ENCODE peak calls at places on chromosome 12, in five cellular contexts. B, E, N, T and F are unnamed samples.

GRCh38 chr12:12425616-12426015 is 68.7 kb downstream of the BORCS5 start:
- DNase-seq in N (no peak), B (no peak), E (no peak), T (no peak), F (no peak)

GRCh38 chr12:116336542-116337065 is 59.1 kb upstream of the MED13L start:
- DNase-seq in B (no peak), E (no peak), N (no peak), T (no peak), F (no peak)

GRCh38 chr12:57899010-57899662 is 42.2 kb upstream of the ATP23 start:
- DNase-seq in B (peak), T (no peak), N (peak), E (no peak), F (no peak)

GRCh38 chr12:80269953-80270552 is 170.7 kb downstream of the OTOGL start:
- DNase-seq in N (no peak), E (peak), B (peak), T (no peak), F (no peak)

GRCh38 chr12:113149361-113150150 is at the start of gene CFAP73:
- DNase-seq in B (peak), E (peak), T (peak), N (no peak), F (peak)

GRCh38 chr12:6201199-6201608 is 1.0 kb downstream of the CD9 start:
- DNase-seq in N (peak), T (no peak), B (peak), E (peak), F (no peak)

GRCh38 chr12:108814462-108815211 is 42.7 kb downstream of the SSH1 start:
- DNase-seq in N (no peak), B (no peak), T (no peak), E (no peak), F (no peak)

GRCh38 chr12:122102331-122102730 is 23.8 kb downstream of the MLXIP start:
- DNase-seq in N (no peak), E (no peak), T (no peak), B (no peak), F (no peak)

GRCh38 chr12:119631930-119632678 is 35.8 kb upstream of the PRKAB1 start:
- DNase-seq in E (no peak), B (peak), T (no peak), N (no peak), F (no peak)

GRCh38 chr12:108833757-108834472 is 23.5 kb downstream of the SSH1 start:
- DNase-seq in E (no peak), N (peak), T (no peak), B (no peak), F (no peak)

GRCh38 chr12:122423258-122424165 is 1.0 kb upstream of the CLIP1 start:
- DNase-seq in E (no peak), T (peak), N (no peak), B (no peak), F (peak)

GRCh38 chr12:47867496-47867941 is 37.3 kb downstream of the VDR start:
- DNase-seq in T (no peak), B (peak), E (no peak), N (no peak), F (no peak)

GRCh38 chr12:3267690-3268089 is 190.5 kb downstream of the TSPAN9 start:
- DNase-seq in T (no peak), B (no peak), N (no peak), E (no peak), F (no peak)

GRCh38 chr12:48924617-48925217 is 575 bp downstream of the FKBP11 start:
- DNase-seq in T (no peak), E (peak), N (peak), B (peak), F (peak)

GRCh38 chr12:88805286-88805685 is 225.0 kb upstream of the KITLG start:
- DNase-seq in N (no peak), E (no peak), B (no peak), T (no peak), F (no peak)

GRCh38 chr12:19689801-19690472 is 250.6 kb downstream of the AEBP2 start:
- DNase-seq in E (no peak), N (no peak), B (peak), T (no peak), F (no peak)

GRCh38 chr12:104910196-104910840 is 47.8 kb downstream of the SLC41A2 start:
- DNase-seq in T (no peak), N (no peak), B (peak), E (no peak), F (no peak)

GRCh38 chr12:21809100-21809499 is 34.6 kb upstream of the KCNJ8 start:
- DNase-seq in N (no peak), T (no peak), B (no peak), E (no peak), F (no peak)

GRCh38 chr12:62133440-62133839 is 126.8 kb upstream of the USP15 start:
- DNase-seq in T (no peak), E (no peak), B (no peak), N (no peak), F (no peak)

GRCh38 chr12:28954333-28954732 is 194.7 kb upstream of the FAR2 start:
- DNase-seq in N (no peak), T (no peak), B (no peak), E (no peak), F (no peak)

GRCh38 chr12:122886851-122887816 is 8.8 kb downstream of the VPS37B start:
- DNase-seq in T (no peak), E (no peak), B (peak), N (no peak), F (no peak)

GRCh38 chr12:72511906-72512305 is 239.7 kb downstream of the TRHDE start:
- DNase-seq in B (peak), T (no peak), N (no peak), E (no peak), F (no peak)

GRCh38 chr12:24759155-24759554 is 189.7 kb downstream of the BCAT1 start:
- DNase-seq in B (no peak), E (no peak), N (no peak), T (no peak), F (peak)

GRCh38 chr12:105705765-105706164 is 375.3 kb downstream of the C12orf75 start:
- DNase-seq in N (no peak), B (peak), T (peak), E (no peak), F (no peak)

GRCh38 chr12:10234562-10234961 is 21.9 kb downstream of the GABARAPL1 start:
- DNase-seq in T (no peak), N (no peak), E (no peak), B (no peak), F (no peak)

GRCh38 chr12:3230758-3231375 is 153.7 kb downstream of the TSPAN9 start:
- DNase-seq in T (no peak), N (no peak), B (no peak), E (no peak), F (no peak)

GRCh38 chr12:109304485-109304884 is 4.6 kb downstream of the FOXN4 start:
- DNase-seq in E (no peak), T (no peak), B (no peak), N (no peak), F (no peak)

GRCh38 chr12:104054681-104055346 is 4.8 kb upstream of the GLT8D2 start:
- DNase-seq in B (no peak), T (no peak), N (no peak), E (no peak), F (no peak)

GRCh38 chr12:133227281-133227852 is 8.3 kb downstream of the ANHX start:
- DNase-seq in B (no peak), T (no peak), E (no peak), N (no peak), F (no peak)

GRCh38 chr12:55818140-55818728 is 393 bp downstream of the ORMDL2 start:
- DNase-seq in E (no peak), B (no peak), T (no peak), N (no peak), F (no peak)

GRCh38 chr12:49462103-49462739 is 76.6 kb upstream of the KCNH3 start:
- DNase-seq in T (no peak), B (no peak), E (no peak), N (peak), F (no peak)

GRCh38 chr12:52395761-52396434 is 10.2 kb downstream of the KRT82 start:
- DNase-seq in N (peak), E (peak), T (no peak), B (peak), F (peak)

GRCh38 chr12:71392521-71393145 is 47.0 kb upstream of the LGR5 start:
- DNase-seq in E (peak), T (no peak), N (no peak), B (peak), F (peak)

GRCh38 chr12:52164624-52165023 is 27.2 kb downstream of the KRT80 start:
- DNase-seq in B (peak), E (no peak), N (no peak), T (no peak), F (no peak)

GRCh38 chr12:124413915-124414314 is 119.0 kb downstream of the RFLNA start:
- DNase-seq in E (no peak), B (no peak), T (no peak), N (no peak), F (no peak)

GRCh38 chr12:27969901-27970390 is 2.6 kb downstream of the PTHLH start:
- DNase-seq in B (peak), N (peak), E (peak), T (peak), F (peak)

GRCh38 chr12:131346578-131347344 is 364.1 kb upstream of the SFSWAP start:
- DNase-seq in T (no peak), E (no peak), N (no peak), B (no peak), F (no peak)

GRCh38 chr12:56229819-56230448 is at the start of gene SLC39A5:
- DNase-seq in E (no peak), N (no peak), T (no peak), B (no peak), F (peak)

GRCh38 chr12:121285856-121286255 is 10.7 kb downstream of the CAMKK2 start:
- DNase-seq in E (no peak), B (no peak), N (no peak), T (no peak), F (no peak)

GRCh38 chr12:47717443-47718193 is 7.7 kb downstream of the ENDOU start:
- DNase-seq in T (peak), E (peak), B (peak), N (peak), F (no peak)